ENCODE peak calls at places on chromosomes 11 and 22, in four cellular contexts. One of them, this sample, is unnamed.

GRCh38 chr11:129969973-129970372 is 32.7 kb downstream of the PRDM10 start:
- DNase-seq in activated CD4-positive, alpha-beta T cell treated with anti-CD3 and anti-CD28 coated beads, Interleukin-2, amount 50 U/mL, for 24 hours: no peak
- DNase-seq in AG10803: no peak
- DNase-seq in fibroblast of lung: no peak
- DNase-seq in this sample: no peak

GRCh38 chr11:108561535-108561991 is 32.0 kb downstream of the EXPH5 start:
- DNase-seq in fibroblast of lung: peak
- DNase-seq in AG10803: peak
- DNase-seq in activated CD4-positive, alpha-beta T cell treated with anti-CD3 and anti-CD28 coated beads, Interleukin-2, amount 50 U/mL, for 24 hours: no peak
- DNase-seq in this sample: peak

GRCh38 chr22:29331658-29332300 is 16.3 kb upstream of the RASL10A start:
- DNase-seq in fibroblast of lung: no peak
- DNase-seq in activated CD4-positive, alpha-beta T cell treated with anti-CD3 and anti-CD28 coated beads, Interleukin-2, amount 50 U/mL, for 24 hours: no peak
- DNase-seq in AG10803: no peak
- DNase-seq in this sample: no peak

GRCh38 chr11:130634981-130635473 is 186.6 kb downstream of the ADAMTS15 start:
- DNase-seq in fibroblast of lung: peak
- DNase-seq in AG10803: peak
- DNase-seq in activated CD4-positive, alpha-beta T cell treated with anti-CD3 and anti-CD28 coated beads, Interleukin-2, amount 50 U/mL, for 24 hours: no peak
- DNase-seq in this sample: peak

GRCh38 chr11:61268588-61269250 is 26.4 kb downstream of the VWCE start:
- DNase-seq in fibroblast of lung: no peak
- DNase-seq in AG10803: no peak
- DNase-seq in activated CD4-positive, alpha-beta T cell treated with anti-CD3 and anti-CD28 coated beads, Interleukin-2, amount 50 U/mL, for 24 hours: no peak
- DNase-seq in this sample: no peak

GRCh38 chr11:69551963-69552362 is 70.5 kb downstream of the LINC01488 start:
- DNase-seq in AG10803: no peak
- DNase-seq in activated CD4-positive, alpha-beta T cell treated with anti-CD3 and anti-CD28 coated beads, Interleukin-2, amount 50 U/mL, for 24 hours: no peak
- DNase-seq in fibroblast of lung: no peak
- DNase-seq in this sample: no peak

GRCh38 chr11:113989381-113989780 is 14.5 kb downstream of the HTR3A start:
- DNase-seq in activated CD4-positive, alpha-beta T cell treated with anti-CD3 and anti-CD28 coated beads, Interleukin-2, amount 50 U/mL, for 24 hours: no peak
- DNase-seq in fibroblast of lung: no peak
- DNase-seq in AG10803: no peak
- DNase-seq in this sample: no peak

GRCh38 chr11:133078591-133079179 is 453.6 kb downstream of the OPCML start:
- DNase-seq in AG10803: peak
- DNase-seq in fibroblast of lung: peak
- DNase-seq in activated CD4-positive, alpha-beta T cell treated with anti-CD3 and anti-CD28 coated beads, Interleukin-2, amount 50 U/mL, for 24 hours: no peak
- DNase-seq in this sample: peak

GRCh38 chr11:85823816-85824215 is 12.9 kb upstream of the SYTL2 start:
- DNase-seq in AG10803: peak
- DNase-seq in activated CD4-positive, alpha-beta T cell treated with anti-CD3 and anti-CD28 coated beads, Interleukin-2, amount 50 U/mL, for 24 hours: peak
- DNase-seq in fibroblast of lung: no peak
- DNase-seq in this sample: no peak

GRCh38 chr22:36032611-36033010 is 4.0 kb upstream of the RBFOX2 start:
- DNase-seq in activated CD4-positive, alpha-beta T cell treated with anti-CD3 and anti-CD28 coated beads, Interleukin-2, amount 50 U/mL, for 24 hours: no peak
- DNase-seq in AG10803: no peak
- DNase-seq in fibroblast of lung: no peak
- DNase-seq in this sample: no peak

GRCh38 chr22:44660051-44660830 is 41.8 kb upstream of the PRR5 start:
- DNase-seq in AG10803: no peak
- DNase-seq in fibroblast of lung: no peak
- DNase-seq in activated CD4-positive, alpha-beta T cell treated with anti-CD3 and anti-CD28 coated beads, Interleukin-2, amount 50 U/mL, for 24 hours: no peak
- DNase-seq in this sample: no peak

GRCh38 chr11:2781413-2782274 is 81.8 kb upstream of the KCNQ1OT1 start:
- DNase-seq in activated CD4-positive, alpha-beta T cell treated with anti-CD3 and anti-CD28 coated beads, Interleukin-2, amount 50 U/mL, for 24 hours: no peak
- DNase-seq in AG10803: no peak
- DNase-seq in fibroblast of lung: no peak
- DNase-seq in this sample: no peak

GRCh38 chr22:28441720-28442263 is 237.8 kb downstream of the TTC28 start:
- DNase-seq in activated CD4-positive, alpha-beta T cell treated with anti-CD3 and anti-CD28 coated beads, Interleukin-2, amount 50 U/mL, for 24 hours: no peak
- DNase-seq in AG10803: peak
- DNase-seq in fibroblast of lung: peak
- DNase-seq in this sample: peak

GRCh38 chr11:19728436-19728835 is 15.8 kb downstream of the NAV2 start:
- DNase-seq in fibroblast of lung: peak
- DNase-seq in AG10803: peak
- DNase-seq in activated CD4-positive, alpha-beta T cell treated with anti-CD3 and anti-CD28 coated beads, Interleukin-2, amount 50 U/mL, for 24 hours: no peak
- DNase-seq in this sample: peak

GRCh38 chr11:30935861-30936260 is 349.7 kb upstream of the MPPED2 start:
- DNase-seq in fibroblast of lung: peak
- DNase-seq in activated CD4-positive, alpha-beta T cell treated with anti-CD3 and anti-CD28 coated beads, Interleukin-2, amount 50 U/mL, for 24 hours: no peak
- DNase-seq in AG10803: no peak
- DNase-seq in this sample: no peak

GRCh38 chr22:47163876-47164513 is 401.5 kb downstream of the TBC1D22A start:
- DNase-seq in activated CD4-positive, alpha-beta T cell treated with anti-CD3 and anti-CD28 coated beads, Interleukin-2, amount 50 U/mL, for 24 hours: no peak
- DNase-seq in AG10803: no peak
- DNase-seq in fibroblast of lung: no peak
- DNase-seq in this sample: no peak

GRCh38 chr22:37566903-37567798 is 6.9 kb downstream of the CDC42EP1 start:
- DNase-seq in AG10803: peak
- DNase-seq in activated CD4-positive, alpha-beta T cell treated with anti-CD3 and anti-CD28 coated beads, Interleukin-2, amount 50 U/mL, for 24 hours: peak
- DNase-seq in fibroblast of lung: peak
- DNase-seq in this sample: peak

GRCh38 chr11:125404811-125405481 is 91.1 kb downstream of the FEZ1 start:
- DNase-seq in fibroblast of lung: peak
- DNase-seq in activated CD4-positive, alpha-beta T cell treated with anti-CD3 and anti-CD28 coated beads, Interleukin-2, amount 50 U/mL, for 24 hours: peak
- DNase-seq in AG10803: peak
- DNase-seq in this sample: peak

GRCh38 chr22:44147821-44148574 is 32.7 kb upstream of the PARVG start:
- DNase-seq in AG10803: peak
- DNase-seq in fibroblast of lung: peak
- DNase-seq in activated CD4-positive, alpha-beta T cell treated with anti-CD3 and anti-CD28 coated beads, Interleukin-2, amount 50 U/mL, for 24 hours: no peak
- DNase-seq in this sample: no peak

GRCh38 chr11:63961608-63962412 is 12.6 kb upstream of the COX8A start:
- DNase-seq in activated CD4-positive, alpha-beta T cell treated with anti-CD3 and anti-CD28 coated beads, Interleukin-2, amount 50 U/mL, for 24 hours: no peak
- DNase-seq in fibroblast of lung: no peak
- DNase-seq in AG10803: peak
- DNase-seq in this sample: peak

GRCh38 chr11:129414144-129414876 is 38.7 kb downstream of the BARX2 start:
- DNase-seq in activated CD4-positive, alpha-beta T cell treated with anti-CD3 and anti-CD28 coated beads, Interleukin-2, amount 50 U/mL, for 24 hours: no peak
- DNase-seq in fibroblast of lung: no peak
- DNase-seq in AG10803: no peak
- DNase-seq in this sample: no peak

GRCh38 chr11:87536565-87536964 is 498.8 kb downstream of the TMEM135 start:
- DNase-seq in AG10803: no peak
- DNase-seq in fibroblast of lung: no peak
- DNase-seq in activated CD4-positive, alpha-beta T cell treated with anti-CD3 and anti-CD28 coated beads, Interleukin-2, amount 50 U/mL, for 24 hours: no peak
- DNase-seq in this sample: no peak

GRCh38 chr11:67379061-67380058 is 6.0 kb upstream of the CLCF1 start:
- DNase-seq in fibroblast of lung: peak
- DNase-seq in activated CD4-positive, alpha-beta T cell treated with anti-CD3 and anti-CD28 coated beads, Interleukin-2, amount 50 U/mL, for 24 hours: no peak
- DNase-seq in AG10803: peak
- DNase-seq in this sample: peak

GRCh38 chr11:70811915-70812314 is 413.6 kb downstream of the CTTN start:
- DNase-seq in activated CD4-positive, alpha-beta T cell treated with anti-CD3 and anti-CD28 coated beads, Interleukin-2, amount 50 U/mL, for 24 hours: no peak
- DNase-seq in AG10803: no peak
- DNase-seq in fibroblast of lung: no peak
- DNase-seq in this sample: no peak

GRCh38 chr22:20536590-20537324 is 29.3 kb downstream of the MED15 start:
- DNase-seq in AG10803: no peak
- DNase-seq in activated CD4-positive, alpha-beta T cell treated with anti-CD3 and anti-CD28 coated beads, Interleukin-2, amount 50 U/mL, for 24 hours: no peak
- DNase-seq in fibroblast of lung: no peak
- DNase-seq in this sample: no peak

GRCh38 chr22:36465232-36466021 is 16.0 kb downstream of the TXN2 start:
- DNase-seq in fibroblast of lung: peak
- DNase-seq in activated CD4-positive, alpha-beta T cell treated with anti-CD3 and anti-CD28 coated beads, Interleukin-2, amount 50 U/mL, for 24 hours: no peak
- DNase-seq in AG10803: peak
- DNase-seq in this sample: peak

GRCh38 chr11:70709596-70709995 is 311.3 kb downstream of the CTTN start:
- DNase-seq in fibroblast of lung: no peak
- DNase-seq in AG10803: no peak
- DNase-seq in activated CD4-positive, alpha-beta T cell treated with anti-CD3 and anti-CD28 coated beads, Interleukin-2, amount 50 U/mL, for 24 hours: no peak
- DNase-seq in this sample: no peak

GRCh38 chr11:116661056-116661455 is 111.7 kb downstream of the BUD13 start:
- DNase-seq in activated CD4-positive, alpha-beta T cell treated with anti-CD3 and anti-CD28 coated beads, Interleukin-2, amount 50 U/mL, for 24 hours: no peak
- DNase-seq in AG10803: no peak
- DNase-seq in fibroblast of lung: no peak
- DNase-seq in this sample: no peak

GRCh38 chr22:35598396-35598710 is 18.8 kb downstream of the MB start:
- DNase-seq in fibroblast of lung: no peak
- DNase-seq in activated CD4-positive, alpha-beta T cell treated with anti-CD3 and anti-CD28 coated beads, Interleukin-2, amount 50 U/mL, for 24 hours: no peak
- DNase-seq in AG10803: no peak
- DNase-seq in this sample: no peak

GRCh38 chr11:18721576-18722292 is 4.3 kb downstream of the IGSF22 start:
- DNase-seq in activated CD4-positive, alpha-beta T cell treated with anti-CD3 and anti-CD28 coated beads, Interleukin-2, amount 50 U/mL, for 24 hours: peak
- DNase-seq in fibroblast of lung: peak
- DNase-seq in AG10803: peak
- DNase-seq in this sample: peak

GRCh38 chr11:28838741-28839140 is 730.6 kb downstream of the METTL15 start:
- DNase-seq in activated CD4-positive, alpha-beta T cell treated with anti-CD3 and anti-CD28 coated beads, Interleukin-2, amount 50 U/mL, for 24 hours: no peak
- DNase-seq in fibroblast of lung: peak
- DNase-seq in AG10803: peak
- DNase-seq in this sample: peak

GRCh38 chr11:10655931-10656576 is 37.5 kb downstream of the IRAG1 start:
- DNase-seq in activated CD4-positive, alpha-beta T cell treated with anti-CD3 and anti-CD28 coated beads, Interleukin-2, amount 50 U/mL, for 24 hours: no peak
- DNase-seq in AG10803: no peak
- DNase-seq in fibroblast of lung: peak
- DNase-seq in this sample: no peak